ENCODE peak calls at places on chromosomes 5 and 9, in four cellular contexts. One of them, this sample, is unnamed.

GRCh38 chr9:6978591-6978990 is 220.8 kb downstream of the KDM4C start:
- DNase-seq in neural progenitor cell: no peak
- DNase-seq in stomach: no peak
- DNase-seq in keratinocyte: no peak
- DNase-seq in this sample: no peak

GRCh38 chr9:107750741-107751521 is 261.4 kb upstream of the KLF4 start:
- DNase-seq in neural progenitor cell: no peak
- DNase-seq in stomach: peak; percentile 81
- DNase-seq in keratinocyte: peak; percentile 53
- DNase-seq in this sample: peak; percentile 82

GRCh38 chr5:132469380-132470372 is 20.9 kb downstream of the IRF1 start:
- DNase-seq in neural progenitor cell: no peak
- DNase-seq in stomach: peak; percentile 24
- DNase-seq in keratinocyte: no peak
- DNase-seq in this sample: no peak

GRCh38 chr9:122991370-122991830 is 42.1 kb upstream of the GPR21 start:
- DNase-seq in neural progenitor cell: peak; percentile 5
- DNase-seq in stomach: no peak
- DNase-seq in keratinocyte: peak; percentile 71
- DNase-seq in this sample: peak; percentile 13

GRCh38 chr9:111622626-111623025 is 8.5 kb upstream of the DNAJC25 start:
- DNase-seq in neural progenitor cell: no peak
- DNase-seq in stomach: peak; percentile 54
- DNase-seq in keratinocyte: no peak
- DNase-seq in this sample: no peak

GRCh38 chr9:131173995-131174394 is 48.6 kb downstream of the NUP214 start:
- DNase-seq in neural progenitor cell: no peak
- DNase-seq in stomach: no peak
- DNase-seq in keratinocyte: no peak
- DNase-seq in this sample: no peak

GRCh38 chr5:116747881-116748280 is 173.3 kb upstream of the SEMA6A start:
- DNase-seq in neural progenitor cell: no peak
- DNase-seq in stomach: no peak
- DNase-seq in keratinocyte: no peak
- DNase-seq in this sample: no peak

GRCh38 chr9:131733601-131734061 is 6.2 kb downstream of the RAPGEF1 start:
- DNase-seq in neural progenitor cell: no peak
- DNase-seq in stomach: peak; percentile 35
- DNase-seq in keratinocyte: peak; percentile 95
- DNase-seq in this sample: no peak

GRCh38 chr5:174413520-174414314 is 310.7 kb upstream of the MSX2 start:
- DNase-seq in neural progenitor cell: no peak
- DNase-seq in stomach: no peak
- DNase-seq in keratinocyte: no peak
- DNase-seq in this sample: no peak

GRCh38 chr5:17132444-17133083 is 84.9 kb upstream of the BASP1 start:
- DNase-seq in neural progenitor cell: peak; percentile 43
- DNase-seq in stomach: no peak
- DNase-seq in keratinocyte: no peak
- DNase-seq in this sample: no peak

GRCh38 chr9:34515959-34516358 is 6.8 kb downstream of the ENHO start:
- DNase-seq in neural progenitor cell: no peak
- DNase-seq in stomach: no peak
- DNase-seq in keratinocyte: no peak
- DNase-seq in this sample: no peak
- H3K4me1 ChIP-seq in neural progenitor cell: peaks cover 17% of the 10 kb centered on the region
- H3K4me1 ChIP-seq in stomach: peaks cover 12% of the 10 kb centered on the region
- H3K4me1 ChIP-seq in keratinocyte: no peaks in the 10 kb centered on the region
- H3K4me1 ChIP-seq in this sample: no peaks in the 10 kb centered on the region

GRCh38 chr5:78509884-78510769 is 138.4 kb downstream of the LHFPL2 start:
- DNase-seq in neural progenitor cell: peak; percentile 70
- DNase-seq in stomach: peak; percentile 85
- DNase-seq in keratinocyte: no peak
- DNase-seq in this sample: no peak

GRCh38 chr5:78509145-78509865 is 139.3 kb downstream of the LHFPL2 start:
- DNase-seq in neural progenitor cell: no peak
- DNase-seq in stomach: no peak
- DNase-seq in keratinocyte: no peak
- DNase-seq in this sample: no peak

GRCh38 chr5:78512440-78512839 is 136.1 kb downstream of the LHFPL2 start:
- DNase-seq in neural progenitor cell: no peak
- DNase-seq in stomach: no peak
- DNase-seq in keratinocyte: no peak
- DNase-seq in this sample: no peak

GRCh38 chr5:78508231-78508765 is 140.3 kb downstream of the LHFPL2 start:
- DNase-seq in neural progenitor cell: no peak
- DNase-seq in stomach: no peak
- DNase-seq in keratinocyte: no peak
- DNase-seq in this sample: no peak

DNA sequence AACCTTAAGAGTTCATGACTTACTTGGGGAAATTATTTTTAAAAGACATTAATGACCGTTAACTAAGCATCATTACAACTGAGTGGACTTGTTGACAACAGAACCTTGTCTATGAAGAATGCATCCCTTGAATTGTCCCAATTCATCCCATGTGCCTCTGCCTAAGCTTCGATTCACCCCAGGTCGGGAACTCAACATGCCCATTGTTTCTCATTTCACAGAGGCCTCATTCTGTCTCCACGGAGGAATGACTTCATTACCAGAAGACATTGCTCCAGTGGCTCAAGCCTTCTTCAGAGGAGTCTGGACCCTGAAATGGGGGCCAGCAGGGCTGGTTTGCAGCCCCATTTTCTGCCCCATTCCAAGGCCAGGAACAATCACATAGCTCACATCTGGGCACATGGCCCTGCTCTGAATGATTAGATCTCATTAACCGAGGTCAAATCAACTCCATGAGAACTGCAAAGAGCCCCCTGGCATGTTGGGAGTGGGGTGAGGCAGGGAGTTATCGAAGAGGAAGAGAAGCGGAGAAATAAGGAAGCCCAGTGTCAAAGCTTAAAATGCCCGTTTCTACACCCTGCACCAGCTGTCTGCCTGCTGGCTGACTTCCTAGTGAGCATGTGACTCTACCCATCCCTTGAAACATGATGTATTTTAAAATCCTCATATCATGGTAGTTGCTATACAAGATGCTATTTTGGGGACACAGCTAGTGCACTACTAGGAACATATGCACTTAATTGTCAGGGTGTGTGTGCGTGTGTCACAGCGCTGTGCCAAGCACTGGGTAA is 137.3 kb downstream of the LHFPL2 start:
- DNase-seq in neural progenitor cell: no peak
- DNase-seq in stomach: no peak
- DNase-seq in keratinocyte: no peak
- DNase-seq in this sample: no peak
- H3K4me1 ChIP-seq in neural progenitor cell: peaks cover 35% of the 10 kb centered on the region
- H3K4me1 ChIP-seq in stomach: peaks cover 56% of the 10 kb centered on the region
- H3K4me1 ChIP-seq in keratinocyte: peaks cover 3% of the 10 kb centered on the region
- H3K4me1 ChIP-seq in this sample: peaks cover 8% of the 10 kb centered on the region

DNA sequence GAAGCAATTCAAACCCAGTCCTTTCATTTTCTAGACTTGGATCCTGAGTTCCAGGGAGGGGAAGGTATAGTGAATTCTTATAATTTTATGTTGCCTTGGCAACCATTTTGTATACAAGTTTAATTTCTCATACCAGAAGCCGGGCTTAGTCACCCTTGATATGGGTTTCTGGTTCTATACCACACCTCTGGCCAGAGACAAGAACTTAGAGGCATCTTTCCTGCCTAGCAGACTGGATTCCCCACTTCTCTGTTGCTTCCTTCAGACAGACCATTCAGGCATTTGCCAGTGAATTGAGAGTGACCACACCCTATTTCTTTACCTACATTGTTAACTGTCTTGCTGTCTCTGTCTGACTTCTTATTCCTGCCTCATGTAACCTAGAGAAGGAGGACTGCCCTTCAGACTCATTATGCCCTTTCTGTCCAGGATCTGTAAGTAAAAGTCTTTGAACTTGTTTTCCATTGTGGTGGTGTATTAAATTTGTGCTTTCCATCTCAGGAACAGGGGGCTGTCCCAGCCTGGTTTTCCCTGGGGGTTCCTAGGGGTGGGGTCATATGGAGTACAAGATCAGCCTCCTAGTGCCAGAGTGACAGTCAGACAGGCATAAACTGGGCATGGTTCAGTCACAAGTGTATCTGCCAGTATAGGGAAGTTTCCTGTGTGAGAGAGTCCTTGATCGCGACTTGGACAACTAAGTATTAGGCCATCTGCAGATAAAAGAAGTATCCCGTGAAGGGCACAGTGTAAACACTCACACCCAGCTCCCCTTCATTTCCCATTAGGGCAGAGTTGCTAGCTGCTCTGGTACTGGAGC is 27.4 kb downstream of the TNFSF8 start:
- DNase-seq in neural progenitor cell: no peak
- DNase-seq in stomach: no peak
- DNase-seq in keratinocyte: no peak
- DNase-seq in this sample: no peak
- H3K4me1 ChIP-seq in neural progenitor cell: no peaks in the 10 kb centered on the region
- H3K4me1 ChIP-seq in stomach: peaks cover 37% of the 10 kb centered on the region
- H3K4me1 ChIP-seq in keratinocyte: peaks cover 24% of the 10 kb centered on the region
- H3K4me1 ChIP-seq in this sample: no peaks in the 10 kb centered on the region

DNA sequence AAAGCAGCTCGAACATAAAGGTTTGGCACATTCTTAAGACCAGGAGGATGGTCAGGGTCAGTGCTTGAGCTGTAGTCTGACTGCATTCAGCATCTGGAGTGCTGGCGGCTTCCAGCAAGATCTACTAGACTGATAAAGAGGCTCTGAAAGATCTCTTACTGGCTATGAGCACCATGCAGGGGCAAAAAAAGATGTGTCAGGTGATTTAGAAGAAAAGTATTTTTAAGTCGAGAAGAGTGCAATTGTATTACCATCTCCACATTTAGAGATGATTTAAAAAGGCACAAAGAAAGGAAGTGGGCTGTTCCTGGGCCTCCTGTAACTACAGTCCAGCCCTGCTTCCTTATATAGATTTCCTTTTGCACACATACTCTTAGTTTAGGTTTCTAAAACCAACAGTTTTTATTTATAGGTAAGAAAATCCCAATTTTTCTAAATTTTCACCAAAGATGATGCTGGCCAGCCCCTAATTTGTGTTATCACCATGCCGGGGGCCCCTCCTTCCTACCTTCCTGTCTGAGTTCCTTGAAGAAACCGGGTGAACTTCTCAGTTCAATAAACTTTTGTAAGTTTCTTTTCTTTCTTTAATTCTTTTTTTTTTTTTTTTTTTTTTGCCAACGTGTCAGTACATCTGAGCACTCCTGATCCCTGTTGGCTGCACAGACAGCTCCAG is 65.9 kb upstream of the PLPP1 start:
- DNase-seq in neural progenitor cell: no peak
- DNase-seq in stomach: no peak
- DNase-seq in keratinocyte: no peak
- DNase-seq in this sample: no peak
- H3K4me1 ChIP-seq in neural progenitor cell: peaks cover 30% of the 10 kb centered on the region
- H3K4me1 ChIP-seq in stomach: peaks cover 80% of the 10 kb centered on the region
- H3K4me1 ChIP-seq in keratinocyte: peaks cover 35% of the 10 kb centered on the region
- H3K4me1 ChIP-seq in this sample: peaks cover 16% of the 10 kb centered on the region

DNA sequence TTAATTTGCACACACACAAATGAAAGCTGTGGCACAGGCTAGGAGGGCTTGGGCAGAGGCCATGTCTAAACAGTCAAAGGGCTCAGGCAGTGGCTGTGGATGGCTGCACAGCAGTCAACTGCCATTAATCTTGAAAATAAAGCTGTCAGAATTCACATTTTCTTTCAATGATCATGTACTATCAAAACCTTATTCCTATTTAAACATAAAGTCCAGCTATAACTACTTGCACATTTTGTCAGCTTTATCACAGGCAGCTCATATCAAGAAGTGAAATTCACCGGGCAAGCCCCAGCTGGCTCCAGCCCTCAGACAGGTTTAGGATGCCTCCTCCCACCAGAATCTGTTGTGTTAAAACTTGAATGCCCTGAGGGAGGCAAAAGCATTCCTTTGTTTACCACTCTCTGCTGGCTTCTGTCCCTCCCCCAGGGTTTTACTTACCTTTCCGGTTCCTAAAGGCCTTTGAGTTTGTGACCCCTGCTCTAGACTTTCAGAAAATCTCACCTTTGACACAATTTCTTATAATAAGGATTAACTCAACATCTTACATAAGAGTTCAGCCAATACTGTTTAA is 54.9 kb upstream of the GRAMD2B start:
- DNase-seq in neural progenitor cell: peak; percentile 73
- DNase-seq in stomach: no peak
- DNase-seq in keratinocyte: peak; percentile 73
- DNase-seq in this sample: no peak
- H3K4me1 ChIP-seq in neural progenitor cell: peaks cover 31% of the 10 kb centered on the region
- H3K4me1 ChIP-seq in stomach: peaks cover 44% of the 10 kb centered on the region
- H3K4me1 ChIP-seq in keratinocyte: peaks cover 43% of the 10 kb centered on the region
- H3K4me1 ChIP-seq in this sample: peaks cover 25% of the 10 kb centered on the region

GRCh38 chr5:31361906-31362900 is 168.7 kb downstream of the CDH6 start:
- DNase-seq in neural progenitor cell: no peak
- DNase-seq in stomach: no peak
- DNase-seq in keratinocyte: no peak
- DNase-seq in this sample: no peak

GRCh38 chr5:31366941-31367340 is 165.0 kb downstream of the DROSHA start:
- DNase-seq in neural progenitor cell: no peak
- DNase-seq in stomach: no peak
- DNase-seq in keratinocyte: no peak
- DNase-seq in this sample: no peak

GRCh38 chr5:31362931-31363568 is 168.8 kb downstream of the DROSHA start:
- DNase-seq in neural progenitor cell: no peak
- DNase-seq in stomach: no peak
- DNase-seq in keratinocyte: no peak
- DNase-seq in this sample: no peak

GRCh38 chr5:31364881-31365636 is 166.8 kb downstream of the DROSHA start:
- DNase-seq in neural progenitor cell: no peak
- DNase-seq in stomach: no peak
- DNase-seq in keratinocyte: no peak
- DNase-seq in this sample: no peak

GRCh38 chr5:31365776-31366175 is 166.1 kb downstream of the DROSHA start:
- DNase-seq in neural progenitor cell: no peak
- DNase-seq in stomach: no peak
- DNase-seq in keratinocyte: no peak
- DNase-seq in this sample: no peak
- H3K4me1 ChIP-seq in neural progenitor cell: no peaks in the 10 kb centered on the region
- H3K4me1 ChIP-seq in stomach: no peaks in the 10 kb centered on the region
- H3K4me1 ChIP-seq in keratinocyte: no peaks in the 10 kb centered on the region
- H3K4me1 ChIP-seq in this sample: no peaks in the 10 kb centered on the region